ENCODE peak calls at places on chromosomes 2 and 18, in six cellular contexts. One of them, this sample, is unnamed.

GRCh38 chr18:79610461-79611039 is 69.1 kb upstream of the CTDP1 start:
- DNase-seq in H9: no peak
- DNase-seq in IMR-90: no peak
- DNase-seq in H1: peak
- DNase-seq in mesendoderm: no peak
- DNase-seq in mesenchymal stem cell: no peak
- DNase-seq in this sample: no peak

GRCh38 chr2:108182489-108182888 is 57.3 kb upstream of the SULT1C3 start:
- DNase-seq in H9: peak
- DNase-seq in IMR-90: no peak
- DNase-seq in H1: peak
- DNase-seq in mesendoderm: peak
- DNase-seq in mesenchymal stem cell: peak
- DNase-seq in this sample: no peak

GRCh38 chr2:20141056-20141762 is 83.7 kb downstream of the SDC1 start:
- DNase-seq in H9: peak
- DNase-seq in IMR-90: peak
- DNase-seq in H1: no peak
- DNase-seq in mesendoderm: peak
- DNase-seq in mesenchymal stem cell: peak
- DNase-seq in this sample: no peak

GRCh38 chr2:224669449-224669848 is 46.7 kb downstream of the CCDC195 start:
- DNase-seq in H9: no peak
- DNase-seq in IMR-90: no peak
- DNase-seq in H1: no peak
- DNase-seq in mesendoderm: no peak
- DNase-seq in mesenchymal stem cell: no peak
- DNase-seq in this sample: no peak

GRCh38 chr2:101610750-101611315 is 86.7 kb upstream of the MAP4K4 start:
- DNase-seq in H9: no peak
- DNase-seq in IMR-90: no peak
- DNase-seq in H1: no peak
- DNase-seq in mesendoderm: no peak
- DNase-seq in mesenchymal stem cell: no peak
- DNase-seq in this sample: no peak

GRCh38 chr2:181779288-181779871 is 99.1 kb upstream of the NEUROD1 start:
- DNase-seq in H9: no peak
- DNase-seq in IMR-90: no peak
- DNase-seq in H1: no peak
- DNase-seq in mesendoderm: no peak
- DNase-seq in mesenchymal stem cell: peak
- DNase-seq in this sample: no peak

GRCh38 chr2:46010925-46011490 is 286.2 kb upstream of the EPAS1 start:
- DNase-seq in H9: no peak
- DNase-seq in IMR-90: peak
- DNase-seq in H1: peak
- DNase-seq in mesendoderm: peak
- DNase-seq in mesenchymal stem cell: peak
- DNase-seq in this sample: no peak

GRCh38 chr2:26979761-26980160 is 9.3 kb downstream of the MAPRE3 start:
- DNase-seq in H9: no peak
- DNase-seq in IMR-90: peak
- DNase-seq in H1: no peak
- DNase-seq in mesendoderm: no peak
- DNase-seq in mesenchymal stem cell: peak
- DNase-seq in this sample: no peak

GRCh38 chr18:43312891-43313290 is 35.6 kb upstream of the SYT4 start:
- DNase-seq in H9: no peak
- DNase-seq in IMR-90: no peak
- DNase-seq in H1: no peak
- DNase-seq in mesendoderm: no peak
- DNase-seq in mesenchymal stem cell: peak
- DNase-seq in this sample: no peak

GRCh38 chr18:519019-519879 is 18.7 kb upstream of the COLEC12 start:
- DNase-seq in H9: no peak
- DNase-seq in IMR-90: peak
- DNase-seq in H1: no peak
- DNase-seq in mesendoderm: peak
- DNase-seq in mesenchymal stem cell: peak
- DNase-seq in this sample: no peak

GRCh38 chr18:76914314-76914713 is 92.0 kb downstream of the ZNF236 start:
- DNase-seq in H9: no peak
- DNase-seq in IMR-90: no peak
- DNase-seq in H1: no peak
- DNase-seq in mesendoderm: no peak
- DNase-seq in mesenchymal stem cell: no peak
- DNase-seq in this sample: no peak

GRCh38 chr2:25252291-25253152 is 84.1 kb upstream of the POMC start:
- DNase-seq in H9: peak
- DNase-seq in IMR-90: peak
- DNase-seq in H1: peak
- DNase-seq in mesendoderm: peak
- DNase-seq in mesenchymal stem cell: peak
- DNase-seq in this sample: peak

GRCh38 chr2:150626934-150627336 is 139.5 kb upstream of the RND3 start:
- DNase-seq in H9: no peak
- DNase-seq in IMR-90: no peak
- DNase-seq in H1: no peak
- DNase-seq in mesendoderm: no peak
- DNase-seq in mesenchymal stem cell: no peak
- DNase-seq in this sample: no peak

GRCh38 chr2:1617425-1618021 is 126.8 kb downstream of the PXDN start:
- DNase-seq in H9: no peak
- DNase-seq in IMR-90: no peak
- DNase-seq in H1: no peak
- DNase-seq in mesendoderm: peak
- DNase-seq in mesenchymal stem cell: no peak
- DNase-seq in this sample: no peak

GRCh38 chr2:24909555-24910177 is 10.4 kb downstream of the ADCY3 start:
- DNase-seq in H9: no peak
- DNase-seq in IMR-90: peak
- DNase-seq in H1: no peak
- DNase-seq in mesendoderm: no peak
- DNase-seq in mesenchymal stem cell: no peak
- DNase-seq in this sample: no peak

GRCh38 chr2:96869281-96869823 is 528 bp downstream of the SEMA4C start:
- DNase-seq in H9: no peak
- DNase-seq in IMR-90: peak
- DNase-seq in H1: peak
- DNase-seq in mesendoderm: peak
- DNase-seq in mesenchymal stem cell: peak
- DNase-seq in this sample: no peak

GRCh38 chr2:96866986-96867755 is 2.7 kb downstream of the SEMA4C start:
- DNase-seq in H9: no peak
- DNase-seq in IMR-90: no peak
- DNase-seq in H1: no peak
- DNase-seq in mesendoderm: no peak
- DNase-seq in mesenchymal stem cell: no peak
- DNase-seq in this sample: no peak

GRCh38 chr2:96868555-96869280 is 1.2 kb downstream of the SEMA4C start:
- DNase-seq in H9: peak
- DNase-seq in IMR-90: peak
- DNase-seq in H1: peak
- DNase-seq in mesendoderm: peak
- DNase-seq in mesenchymal stem cell: peak
- DNase-seq in this sample: peak

GRCh38 chr2:96866586-96866985 is 3.3 kb downstream of the SEMA4C start:
- DNase-seq in H9: no peak
- DNase-seq in IMR-90: no peak
- DNase-seq in H1: no peak
- DNase-seq in mesendoderm: no peak
- DNase-seq in mesenchymal stem cell: no peak
- DNase-seq in this sample: no peak

DNA sequence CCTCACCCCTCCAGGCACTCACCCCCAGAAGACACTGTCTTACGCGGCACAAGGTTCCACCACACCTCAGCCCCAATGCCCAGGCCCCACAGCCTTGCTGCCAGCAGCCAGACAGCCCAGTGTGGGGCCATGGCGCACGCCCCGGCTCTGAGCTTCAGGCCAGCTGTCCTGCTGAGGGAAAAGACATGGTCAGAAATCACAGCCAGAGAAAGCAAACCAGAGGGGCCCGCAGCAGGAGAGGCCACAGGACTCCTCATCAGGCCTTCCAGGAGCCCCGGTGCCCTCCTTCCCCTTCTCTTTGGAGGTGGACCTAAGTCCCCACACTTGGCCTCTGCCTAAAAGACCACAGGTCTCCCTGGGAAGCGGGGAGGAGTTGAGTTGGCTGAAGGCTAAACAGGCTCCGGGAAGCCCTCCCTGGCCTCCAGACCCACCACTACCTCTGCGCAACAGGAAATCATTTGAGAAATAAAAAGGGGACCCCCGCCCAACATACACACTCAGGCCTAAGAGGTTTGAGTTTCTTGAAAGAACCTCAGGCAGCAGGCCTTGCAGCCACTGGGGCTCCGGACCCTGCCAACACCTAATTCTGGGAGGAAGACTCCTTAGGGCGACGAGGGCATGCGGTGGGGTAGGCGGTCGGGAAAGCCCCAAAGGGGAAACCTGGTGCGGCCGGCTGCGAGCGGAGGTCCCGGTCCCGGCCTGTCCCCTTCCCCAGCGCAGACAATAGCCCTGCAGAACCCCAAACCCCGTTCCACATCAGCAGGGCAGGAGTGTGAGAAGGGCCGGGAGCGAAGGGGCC is 1.9 kb downstream of the SEMA4C start:
- DNase-seq in H9: no peak
- DNase-seq in IMR-90: no peak
- DNase-seq in H1: no peak
- DNase-seq in mesendoderm: peak
- DNase-seq in mesenchymal stem cell: peak
- DNase-seq in this sample: no peak
- H3K18ac ChIP-seq in H9: peak
- H3K18ac ChIP-seq in IMR-90: peak
- H3K18ac ChIP-seq in H1: peak
- H3K18ac ChIP-seq in mesendoderm: peak
- H3K18ac ChIP-seq in mesenchymal stem cell: peak
- H3K18ac ChIP-seq in this sample: peak

GRCh38 chr2:118847447-118848172 is at the start of gene EN1:
- DNase-seq in H9: peak
- DNase-seq in IMR-90: peak
- DNase-seq in H1: peak
- DNase-seq in mesendoderm: peak
- DNase-seq in mesenchymal stem cell: no peak
- DNase-seq in this sample: peak

GRCh38 chr2:118844261-118845004 is 3.0 kb downstream of the EN1 start:
- DNase-seq in H9: peak
- DNase-seq in IMR-90: no peak
- DNase-seq in H1: peak
- DNase-seq in mesendoderm: peak
- DNase-seq in mesenchymal stem cell: no peak
- DNase-seq in this sample: no peak

GRCh38 chr2:118845005-118845842 is 2.2 kb downstream of the EN1 start:
- DNase-seq in H9: peak
- DNase-seq in IMR-90: no peak
- DNase-seq in H1: peak
- DNase-seq in mesendoderm: peak
- DNase-seq in mesenchymal stem cell: no peak
- DNase-seq in this sample: peak

GRCh38 chr2:118846667-118847446 is 591 bp downstream of the EN1 start:
- DNase-seq in H9: peak
- DNase-seq in IMR-90: no peak
- DNase-seq in H1: peak
- DNase-seq in mesendoderm: peak
- DNase-seq in mesenchymal stem cell: no peak
- DNase-seq in this sample: peak

DNA sequence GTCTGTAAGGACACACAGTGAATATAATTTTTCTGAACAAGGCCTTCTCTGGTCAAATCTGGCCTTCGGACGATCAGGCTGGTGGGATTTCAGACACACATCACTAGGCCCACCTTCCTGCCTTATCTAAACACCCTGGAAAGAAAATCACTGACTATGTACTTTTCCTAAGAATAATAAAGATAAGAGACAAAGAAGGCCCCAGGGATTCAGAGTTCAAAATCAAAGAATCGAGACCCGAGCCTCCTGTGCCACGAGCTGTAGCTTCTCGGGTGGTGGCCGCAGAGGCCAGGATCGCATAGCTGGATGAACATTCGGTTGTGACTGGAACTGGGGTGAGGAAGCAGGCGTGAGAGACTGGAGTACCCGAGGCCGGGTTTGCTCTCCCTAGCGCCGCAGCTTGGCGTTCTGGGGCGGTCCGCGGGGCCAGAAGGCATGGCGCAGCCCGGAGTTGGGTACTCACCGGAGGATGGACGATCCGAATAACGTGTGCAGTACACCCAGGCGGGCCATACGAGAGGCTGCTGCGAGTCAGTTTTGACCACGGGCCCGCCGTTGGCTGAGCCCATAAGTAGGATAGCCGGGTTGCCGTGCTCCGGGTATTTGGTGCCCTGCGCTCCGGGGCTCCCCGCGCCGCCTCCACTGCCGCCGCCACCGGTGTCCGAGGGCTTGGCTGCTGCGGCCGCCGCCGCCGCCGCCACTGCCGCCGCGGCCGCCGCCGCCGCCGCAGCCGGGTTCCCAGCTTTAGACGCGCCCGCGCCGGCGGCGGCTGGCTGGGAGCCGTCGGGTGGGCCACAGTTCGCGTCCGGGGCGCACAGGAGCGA is 1.4 kb downstream of the EN1 start:
- DNase-seq in H9: peak
- DNase-seq in IMR-90: no peak
- DNase-seq in H1: peak
- DNase-seq in mesendoderm: peak
- DNase-seq in mesenchymal stem cell: no peak
- DNase-seq in this sample: peak
- H3K18ac ChIP-seq in H9: no peak
- H3K18ac ChIP-seq in IMR-90: no peak
- H3K18ac ChIP-seq in H1: peak
- H3K18ac ChIP-seq in mesendoderm: peak
- H3K18ac ChIP-seq in mesenchymal stem cell: no peak
- H3K18ac ChIP-seq in this sample: peak

GRCh38 chr18:59592624-59593023 is 104.6 kb downstream of the CCBE1 start:
- DNase-seq in H9: no peak
- DNase-seq in IMR-90: no peak
- DNase-seq in H1: no peak
- DNase-seq in mesendoderm: no peak
- DNase-seq in mesenchymal stem cell: no peak
- DNase-seq in this sample: no peak
- H3K18ac ChIP-seq in H9: no peak
- H3K18ac ChIP-seq in IMR-90: no peak
- H3K18ac ChIP-seq in H1: no peak
- H3K18ac ChIP-seq in mesendoderm: no peak
- H3K18ac ChIP-seq in mesenchymal stem cell: no peak
- H3K18ac ChIP-seq in this sample: no peak

DNA sequence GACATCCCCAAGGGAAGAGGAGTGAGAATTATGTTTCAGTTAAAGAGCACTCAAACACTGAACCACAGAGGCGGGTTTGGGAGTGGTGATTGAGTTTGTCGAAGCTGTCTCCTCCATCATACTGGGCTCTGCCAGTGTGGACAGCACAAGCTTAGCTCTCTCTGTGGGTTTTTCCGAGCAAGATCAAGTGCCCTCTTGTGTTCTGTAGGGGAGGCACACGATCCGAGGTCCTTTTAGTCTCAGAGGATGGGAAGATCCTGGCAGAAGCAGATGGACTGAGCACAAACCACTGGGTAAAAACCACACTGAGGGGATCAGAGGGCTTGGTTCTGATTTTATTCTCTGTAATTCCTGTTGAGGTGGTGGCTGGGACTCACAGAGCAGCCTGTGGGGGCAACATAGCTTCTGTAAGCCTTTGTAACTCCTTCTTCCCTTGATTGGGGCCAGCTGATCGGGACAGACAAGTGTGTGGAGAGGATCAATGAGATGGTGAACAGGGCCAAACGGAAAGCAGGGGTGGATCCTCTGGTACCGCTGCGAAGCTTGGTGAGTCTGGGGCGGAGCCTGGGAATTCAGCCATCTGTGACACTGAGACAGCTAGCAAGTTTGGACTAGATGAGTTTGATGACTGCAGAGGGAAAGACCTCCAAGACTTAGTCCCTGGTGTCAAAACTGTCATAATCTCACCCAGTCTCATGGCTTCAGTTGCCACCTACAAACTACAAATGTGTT is 2.0 kb downstream of the NAGK start:
- DNase-seq in H9: peak
- DNase-seq in IMR-90: peak
- DNase-seq in H1: no peak
- DNase-seq in mesendoderm: peak
- DNase-seq in mesenchymal stem cell: peak
- DNase-seq in this sample: no peak
- H3K18ac ChIP-seq in H9: no peak
- H3K18ac ChIP-seq in IMR-90: no peak
- H3K18ac ChIP-seq in H1: no peak
- H3K18ac ChIP-seq in mesendoderm: no peak
- H3K18ac ChIP-seq in mesenchymal stem cell: no peak
- H3K18ac ChIP-seq in this sample: no peak